ENCODE peak calls at places on chromosomes 16 and 17, in six cellular contexts. O, E, H, M, R and L are unnamed samples.

GRCh38 chr16:66569827-66570405 is 3.7 kb downstream of the CMTM1 start:
- DNase-seq in O (no peak), E (no peak), H (peak; percentile 74), M (peak; percentile 68), R (peak; percentile 81), L (no peak)

GRCh38 chr17:28547623-28548416 is 4.6 kb downstream of the UNC119 start:
- DNase-seq in O (peak; percentile 73), E (peak; percentile 92), H (peak; percentile 77), M (peak; percentile 83), R (peak; percentile 50), L (peak; percentile 47)

GRCh38 chr16:4937782-4938682 is 1.1 kb upstream of the PPL start:
- DNase-seq in O (no peak), E (no peak), H (no peak), M (peak; percentile 78), R (no peak), L (no peak)

GRCh38 chr17:9330903-9331272 is 244.7 kb downstream of the STX8 start:
- DNase-seq in O (no peak), E (no peak), H (no peak), M (no peak), R (no peak), L (no peak)

GRCh38 chr17:38459556-38459955 is 31.3 kb downstream of the ARHGAP23 start:
- DNase-seq in O (no peak), E (no peak), H (no peak), M (no peak), R (no peak), L (no peak)

GRCh38 chr17:10768766-10769383 is 35.0 kb downstream of the TMEM238L start:
- DNase-seq in O (no peak), E (no peak), H (no peak), M (no peak), R (no peak), L (no peak)

GRCh38 chr16:65660390-65660789 is 538.5 kb upstream of the CDH11 start:
- DNase-seq in O (no peak), E (no peak), H (no peak), M (peak; percentile 82), R (peak; percentile 54), L (no peak)

GRCh38 chr16:54402270-54402669 is 115.7 kb upstream of the IRX3 start:
- DNase-seq in O (peak; percentile 51), E (no peak), H (no peak), M (no peak), R (no peak), L (no peak)

GRCh38 chr16:57770361-57770760 is 31.9 kb downstream of the KIFC3 start:
- DNase-seq in O (no peak), E (no peak), H (no peak), M (no peak), R (no peak), L (no peak)

GRCh38 chr17:78558181-78558850 is 18.9 kb downstream of the DNAH17 start:
- DNase-seq in O (no peak), E (no peak), H (peak; percentile 11), M (no peak), R (no peak), L (no peak)

GRCh38 chr16:50864386-50864785 is 122.5 kb downstream of the CYLD start:
- DNase-seq in O (no peak), E (no peak), H (no peak), M (no peak), R (no peak), L (no peak)

GRCh38 chr17:40021471-40021961 is 6.3 kb downstream of the CSF3 start:
- DNase-seq in O (no peak), E (no peak), H (peak; percentile 13), M (peak; percentile 99), R (peak; percentile 61), L (no peak)

GRCh38 chr17:8300226-8300625 is 5.0 kb upstream of the SLC25A35 start:
- DNase-seq in O (no peak), E (no peak), H (no peak), M (no peak), R (no peak), L (no peak)

GRCh38 chr16:79639576-79640311 is 39.2 kb upstream of the MAF start:
- DNase-seq in O (no peak), E (no peak), H (no peak), M (no peak), R (no peak), L (no peak)

GRCh38 chr16:73572135-73572534 is 524.2 kb upstream of the ZFHX3 start:
- DNase-seq in O (peak; percentile 75), E (no peak), H (no peak), M (peak; percentile 13), R (no peak), L (no peak)

GRCh38 chr16:67260426-67261063 is 11.8 kb downstream of the SLC9A5 start:
- DNase-seq in O (no peak), E (peak; percentile 53), H (peak; percentile 79), M (peak; percentile 67), R (peak; percentile 72), L (no peak)

GRCh38 chr16:9138731-9139501 is 47.5 kb downstream of the HAPSTR1 start:
- DNase-seq in O (peak; percentile 69), E (peak; percentile 92), H (peak; percentile 74), M (peak; percentile 65), R (peak; percentile 58), L (no peak)

DNA sequence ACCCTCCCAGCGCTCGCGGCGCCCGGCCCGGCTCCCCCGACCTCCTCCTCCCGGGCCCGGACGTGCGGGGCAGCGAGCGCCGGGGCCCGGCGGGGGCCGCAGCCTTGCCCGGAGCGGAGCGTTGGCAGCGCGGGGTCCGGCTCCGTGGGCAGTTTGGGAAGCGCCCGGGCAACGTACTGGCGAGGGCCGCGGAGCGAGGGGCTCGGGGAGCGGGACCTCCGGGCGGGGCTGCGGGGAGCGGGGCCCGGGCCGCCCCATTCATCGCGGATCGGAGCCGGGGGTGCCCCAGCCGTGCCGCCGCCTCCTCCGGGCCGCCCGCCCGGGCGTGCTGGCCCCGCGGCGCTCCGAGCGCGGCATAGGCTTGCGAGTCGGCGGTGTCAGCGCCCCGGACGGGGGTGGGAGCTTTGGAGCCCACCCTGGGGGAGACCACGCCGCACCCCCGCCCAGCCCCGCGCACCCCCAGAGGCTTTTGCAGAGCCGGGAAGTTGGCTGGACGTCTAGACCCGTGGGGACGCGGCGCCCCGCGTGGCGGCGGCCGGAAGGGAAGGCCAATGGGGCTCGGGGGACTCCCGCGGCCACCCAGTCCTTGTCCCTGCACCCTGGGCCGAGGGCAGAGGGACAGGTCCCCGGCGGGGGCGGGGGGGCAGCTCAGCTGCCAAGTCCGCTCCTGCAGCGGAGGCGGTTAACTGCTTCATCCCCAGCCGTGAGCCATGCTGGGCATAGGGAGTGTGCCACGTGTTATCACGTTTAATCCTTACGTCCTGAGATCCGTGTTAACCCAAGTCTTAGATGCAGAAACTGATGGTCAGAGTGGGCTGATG is 852 bp downstream of the ZNF469 start:
- DNase-seq in O (no peak), E (peak; percentile 80), H (peak; percentile 48), M (no peak), R (peak; percentile 63), L (no peak)
- TF ChIP-seq CTCF in O (no peak), E (no peak), H (peak; percentile 60), M (no peak), R (peak; percentile 57), L (no peak)

DNA sequence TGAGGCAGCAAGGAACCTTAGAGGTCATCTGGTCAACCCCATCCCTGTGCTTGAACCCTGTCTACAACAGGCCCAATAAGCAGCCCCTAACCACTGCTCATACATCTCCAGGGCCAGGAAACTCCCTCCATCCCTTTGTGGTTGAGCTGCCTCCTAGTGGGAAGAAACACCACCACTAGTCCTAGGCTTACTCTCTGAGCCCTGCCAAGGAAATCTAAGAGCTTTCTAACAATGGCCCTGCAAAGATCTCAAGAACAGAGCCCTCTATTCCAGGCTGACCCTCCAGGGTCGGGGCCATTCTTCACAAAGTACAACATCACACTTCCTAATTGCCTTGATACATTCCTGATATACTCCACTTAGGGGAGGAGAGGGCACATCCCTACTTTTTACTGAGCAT is 5.8 kb downstream of the ACLY start:
- DNase-seq in O (no peak), E (no peak), H (no peak), M (no peak), R (no peak), L (no peak)
- TF ChIP-seq CTCF in O (no peak), E (no peak), H (peak; percentile 62), M (no peak), R (peak; percentile 26), L (no peak)

DNA sequence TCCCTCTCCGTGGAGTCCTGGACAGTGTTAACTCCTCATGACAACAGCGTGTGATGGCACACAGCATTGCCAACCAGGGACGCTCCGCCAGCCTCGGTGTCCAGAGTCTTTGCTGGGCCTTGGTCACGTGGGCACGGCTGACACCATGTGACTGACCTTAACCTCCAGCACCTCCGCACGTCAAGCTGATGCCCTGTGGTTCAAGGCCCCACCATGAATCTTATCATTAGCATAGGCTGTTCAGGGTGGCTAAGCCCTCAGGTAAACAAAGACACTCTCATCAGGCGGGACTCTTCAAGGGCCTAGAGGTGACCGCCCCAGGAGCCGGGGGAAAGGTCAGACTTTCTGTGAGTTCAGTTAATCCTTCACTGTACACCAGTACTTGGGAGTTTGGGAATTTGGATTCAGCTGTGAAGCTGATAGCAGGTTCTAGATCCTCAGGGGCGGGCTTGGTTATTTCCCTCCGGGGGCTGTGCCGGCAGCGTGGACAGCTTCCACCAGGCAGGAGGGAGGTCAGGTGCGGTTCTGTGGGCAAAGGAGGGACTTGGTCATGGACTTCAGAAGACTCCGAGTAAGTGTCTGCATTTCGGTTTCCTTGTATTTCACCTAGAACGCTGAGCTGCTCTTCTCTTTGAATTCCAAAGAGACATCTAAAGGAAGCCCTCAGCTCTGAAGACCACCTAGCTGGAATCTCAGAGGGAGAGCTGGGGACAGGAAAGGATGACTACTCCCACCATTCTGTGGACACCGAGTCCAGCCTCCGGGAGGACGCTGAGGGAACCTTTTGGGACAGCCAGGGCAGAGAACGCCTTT is 195.5 kb upstream of the CIBAR2 start:
- DNase-seq in O (no peak), E (no peak), H (no peak), M (no peak), R (no peak), L (no peak)
- TF ChIP-seq CTCF in O (no peak), E (no peak), H (no peak), M (no peak), R (no peak), L (no peak)

GRCh38 chr17:68248199-68248825 is 469 bp downstream of the AMZ2 start:
- DNase-seq in O (no peak), E (no peak), H (peak; percentile 83), M (peak; percentile 20), R (peak; percentile 57), L (no peak)

GRCh38 chr17:68248886-68249872 is 1.3 kb downstream of the AMZ2 start:
- DNase-seq in O (no peak), E (no peak), H (no peak), M (no peak), R (no peak), L (no peak)

GRCh38 chr17:68246271-68247028 is 1.4 kb upstream of the AMZ2 start:
- DNase-seq in O (no peak), E (peak; percentile 84), H (no peak), M (no peak), R (no peak), L (no peak)

DNA sequence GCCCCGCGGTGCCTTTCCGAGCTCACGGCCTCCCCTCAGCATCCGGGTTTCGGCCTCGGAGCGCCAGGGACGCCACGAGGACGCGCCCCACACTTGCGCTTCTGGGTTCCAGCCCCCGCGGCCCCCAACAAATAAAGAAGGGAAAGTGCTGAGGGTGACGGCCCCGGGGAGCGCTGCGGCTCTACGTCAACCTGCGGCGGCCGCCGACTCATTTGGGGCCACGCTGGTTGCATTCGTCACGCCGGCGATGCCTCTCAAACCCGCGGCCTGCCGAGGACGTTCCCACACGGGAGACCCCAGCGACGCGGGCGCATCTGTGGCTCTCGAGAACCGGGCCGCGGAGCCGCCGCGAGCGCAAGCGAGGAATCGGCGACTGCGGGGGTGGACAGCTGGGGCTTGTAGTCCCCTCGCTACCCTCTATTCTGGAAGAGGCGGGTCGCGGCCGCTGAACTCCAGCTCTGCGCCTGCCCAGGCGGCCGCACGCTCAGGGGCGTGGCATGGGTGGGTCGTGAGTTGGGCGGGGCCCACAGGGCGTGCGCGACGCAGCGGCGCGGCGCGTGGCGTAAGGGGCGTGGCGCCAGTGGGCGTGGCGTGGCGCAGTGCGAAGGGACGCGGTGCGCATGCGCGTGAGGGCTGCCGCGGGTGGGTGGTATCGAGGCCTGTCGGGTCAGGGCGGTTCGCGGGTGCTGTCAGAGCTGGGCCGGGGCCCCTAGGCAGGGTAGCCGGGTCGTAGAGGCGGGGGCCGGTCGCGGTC is at the start of gene AMZ2:
- DNase-seq in O (peak; percentile 93), E (peak; percentile 99), H (peak; percentile 95), M (peak; percentile 89), R (peak; percentile 91), L (peak; percentile 83)
- TF ChIP-seq CTCF in O (no peak), E (no peak), H (no peak), M (no peak), R (no peak), L (no peak)